ENCODE peak calls at places on chromosomes 3 and 15, in eight cellular contexts. L is HCT116, F is kidney, D is neural progenitor cell, A is K562, B is IMR-90, T is astrocyte, V is fibroblast of lung. J is an unnamed sample. For H3K4me1, the result is how much of the 10 kb centered on the place peaks cover.

GRCh38 chr15:88258021-88258641 is 1.6 kb upstream of the NTRK3 start:
- DNase-seq in L (peak), F (no peak), D (peak), A (peak), B (no peak), T (no peak), V (no peak), J (peak)

GRCh38 chr15:41948499-41948898 is 23.9 kb downstream of the EHD4 start:
- DNase-seq in L (no peak), F (no peak), D (no peak), A (no peak), B (no peak), T (no peak), V (no peak), J (no peak)

GRCh38 chr3:73624363-73625123 is at the start of gene PDZRN3:
- DNase-seq in L (no peak), F (peak), D (peak), A (no peak), B (peak), T (peak), V (peak), J (peak)

GRCh38 chr15:62406268-62406667 is 241.2 kb upstream of the C2CD4B start:
- DNase-seq in L (no peak), F (no peak), D (no peak), A (no peak), B (no peak), T (no peak), V (no peak), J (no peak)

GRCh38 chr3:190504354-190505125 is 9.3 kb upstream of the IL1RAP start:
- DNase-seq in L (no peak), F (no peak), D (peak), A (no peak), B (peak), T (peak), V (peak), J (no peak)

GRCh38 chr15:56356616-56357015 is 8.6 kb upstream of the TEX9 start:
- DNase-seq in L (no peak), F (no peak), D (no peak), A (no peak), B (no peak), T (peak), V (no peak), J (no peak)

GRCh38 chr15:85800460-85801123 is 5.9 kb upstream of the KLHL25 start:
- DNase-seq in L (peak), F (peak), D (no peak), A (no peak), B (peak), T (peak), V (peak), J (peak)

GRCh38 chr3:113233497-113233896 is 22.1 kb downstream of the BOC start:
- DNase-seq in L (no peak), F (no peak), D (no peak), A (no peak), B (no peak), T (no peak), V (no peak), J (no peak)

GRCh38 chr3:59692117-59692516 is 642.3 kb upstream of the CFAP20DC start:
- DNase-seq in L (no peak), F (no peak), D (no peak), A (no peak), B (no peak), T (no peak), V (no peak), J (no peak)

GRCh38 chr15:42919308-42919707 is 1.3 kb downstream of the TTBK2 start:
- DNase-seq in L (no peak), F (no peak), D (no peak), A (no peak), B (peak), T (no peak), V (no peak), J (peak)

GRCh38 chr15:73922186-73923151 is 3.8 kb upstream of the LOXL1 start:
- DNase-seq in L (no peak), F (peak), D (peak), A (no peak), B (peak), T (peak), V (peak), J (peak)

GRCh38 chr3:77460326-77460725 is 420.4 kb downstream of the ROBO2 start:
- DNase-seq in L (no peak), F (no peak), D (no peak), A (no peak), B (peak), T (peak), V (peak), J (peak)

GRCh38 chr15:52808441-52808840 is 18.3 kb upstream of the ONECUT1 start:
- DNase-seq in L (no peak), F (no peak), D (no peak), A (no peak), B (no peak), T (no peak), V (no peak), J (no peak)

GRCh38 chr3:69115731-69116130 is 6.7 kb downstream of the LMOD3 start:
- DNase-seq in L (no peak), F (no peak), D (no peak), A (no peak), B (peak), T (peak), V (peak), J (no peak)

GRCh38 chr3:172965256-172965655 is 175.8 kb downstream of the SPATA16 start:
- DNase-seq in L (no peak), F (no peak), D (no peak), A (no peak), B (peak), T (peak), V (peak), J (peak)

GRCh38 chr3:160950542-160950941 is 154.6 kb downstream of the B3GALNT1 start:
- DNase-seq in L (no peak), F (no peak), D (no peak), A (no peak), B (no peak), T (peak), V (no peak), J (no peak)

GRCh38 chr15:80710635-80711553 is 15.8 kb downstream of the ABHD17C start:
- DNase-seq in L (no peak), F (no peak), D (no peak), A (no peak), B (peak), T (peak), V (no peak), J (no peak)

GRCh38 chr3:12005951-12006625 is 1.9 kb downstream of the SYN2 start:
- DNase-seq in L (no peak), F (no peak), D (no peak), A (no peak), B (no peak), T (no peak), V (no peak), J (no peak)

GRCh38 chr15:80693682-80694623 is 1.2 kb upstream of the ABHD17C start:
- DNase-seq in L (no peak), F (no peak), D (no peak), A (no peak), B (peak), T (no peak), V (peak), J (no peak)

GRCh38 chr3:191356586-191357439 is 26.5 kb upstream of the UTS2B start:
- DNase-seq in L (peak), F (peak), D (no peak), A (no peak), B (peak), T (peak), V (peak), J (peak)

GRCh38 chr3:165521131-165521871 is 315.9 kb downstream of the BCHE start:
- DNase-seq in L (no peak), F (no peak), D (no peak), A (no peak), B (no peak), T (no peak), V (no peak), J (no peak)

GRCh38 chr15:48643236-48643635 is 2.3 kb downstream of the FBN1 start:
- DNase-seq in L (no peak), F (no peak), D (no peak), A (no peak), B (no peak), T (no peak), V (no peak), J (no peak)

GRCh38 chr15:73844356-73844755 is 29.0 kb upstream of the TBC1D21 start:
- DNase-seq in L (no peak), F (no peak), D (no peak), A (no peak), B (peak), T (peak), V (no peak), J (no peak)

GRCh38 chr3:36944641-36945270 is at the start of gene TRANK1:
- DNase-seq in L (no peak), F (peak), D (peak), A (no peak), B (peak), T (no peak), V (peak), J (peak)

GRCh38 chr3:198071602-198072285 is 111.7 kb downstream of the LMLN start:
- DNase-seq in L (peak), F (no peak), D (peak), A (peak), B (peak), T (peak), V (peak), J (peak)

GRCh38 chr15:94040523-94041248 is 190.7 kb upstream of the MCTP2 start:
- DNase-seq in L (no peak), F (no peak), D (no peak), A (no peak), B (no peak), T (peak), V (no peak), J (no peak)

GRCh38 chr3:51539291-51539891 is 872 bp downstream of the RAD54L2 start:
- DNase-seq in L (no peak), F (no peak), D (peak), A (peak), B (peak), T (peak), V (peak), J (peak)

GRCh38 chr3:142853270-142854163 is 35.4 kb downstream of the PCOLCE2 start:
- DNase-seq in L (peak), F (no peak), D (no peak), A (no peak), B (peak), T (peak), V (no peak), J (peak)

GRCh38 chr15:60326824-60327654 is 70.7 kb downstream of the ANXA2 start:
- DNase-seq in L (peak), F (no peak), D (peak), A (peak), B (peak), T (no peak), V (peak), J (peak)

GRCh38 chr3:117719316-117719926 is 1009.8 kb downstream of the TUSC7 start:
- DNase-seq in L (peak), F (no peak), D (peak), A (peak), B (peak), T (no peak), V (peak), J (peak)

GRCh38 chr3:183481582-183481981 is 53.2 kb upstream of the MCF2L2 start:
- DNase-seq in L (no peak), F (no peak), D (no peak), A (no peak), B (peak), T (peak), V (no peak), J (no peak)

GRCh38 chr3:181782306-181782924 is 70.7 kb downstream of the SOX2 start:
- DNase-seq in L (no peak), F (no peak), D (no peak), A (no peak), B (no peak), T (peak), V (no peak), J (peak)

GRCh38 chr3:132378-132777 is 64.2 kb upstream of the CHL1 start:
- DNase-seq in L (no peak), F (no peak), D (no peak), A (no peak), B (no peak), T (no peak), V (no peak), J (no peak)

GRCh38 chr15:66461917-66462316 is 35.6 kb downstream of the SNAPC5 start:
- DNase-seq in L (no peak), F (no peak), D (no peak), A (no peak), B (peak), T (no peak), V (peak), J (no peak)

GRCh38 chr3:171396048-171396447 is 64.2 kb downstream of the TNIK start:
- DNase-seq in L (no peak), F (no peak), D (no peak), A (no peak), B (peak), T (peak), V (peak), J (no peak)

GRCh38 chr3:142993958-142994442 is 7.4 kb upstream of the U2SURP start:
- DNase-seq in L (peak), F (no peak), D (peak), A (peak), B (peak), T (peak), V (peak), J (peak)

GRCh38 chr15:59174846-59175831 is 31.5 kb upstream of the LDHAL6B start:
- DNase-seq in L (peak), F (no peak), D (peak), A (peak), B (peak), T (peak), V (peak), J (peak)

GRCh38 chr3:173465112-173465511 is 67.6 kb downstream of the NLGN1 start:
- DNase-seq in L (no peak), F (no peak), D (peak), A (no peak), B (peak), T (peak), V (peak), J (peak)

GRCh38 chr15:62190257-62190656 is 25.2 kb upstream of the C2CD4B start:
- DNase-seq in L (no peak), F (no peak), D (no peak), A (no peak), B (no peak), T (no peak), V (no peak), J (no peak)

GRCh38 chr3:46695177-46695961 is 1.9 kb upstream of the ALS2CL start:
- DNase-seq in L (no peak), F (no peak), D (peak), A (peak), B (no peak), T (no peak), V (no peak), J (no peak)

GRCh38 chr3:46693038-46693896 is at the start of gene ALS2CL:
- DNase-seq in L (no peak), F (peak), D (peak), A (peak), B (no peak), T (no peak), V (no peak), J (peak)

GRCh38 chr3:46693897-46694235 is 387 bp upstream of the ALS2CL start:
- DNase-seq in L (no peak), F (peak), D (no peak), A (no peak), B (no peak), T (no peak), V (no peak), J (no peak)

GRCh38 chr3:46695962-46696922 is 2.8 kb upstream of the ALS2CL start:
- DNase-seq in L (no peak), F (no peak), D (no peak), A (no peak), B (peak), T (no peak), V (peak), J (peak)

GRCh38 chr3:46694520-46694919 is 1.0 kb upstream of the ALS2CL start:
- DNase-seq in L (no peak), F (no peak), D (no peak), A (no peak), B (no peak), T (no peak), V (no peak), J (no peak)
- H3K4me1 ChIP-seq in L (half or more), F (under half), D (under half), A (under half), B (under half), T (under half), V (under half), J (under half)

DNA sequence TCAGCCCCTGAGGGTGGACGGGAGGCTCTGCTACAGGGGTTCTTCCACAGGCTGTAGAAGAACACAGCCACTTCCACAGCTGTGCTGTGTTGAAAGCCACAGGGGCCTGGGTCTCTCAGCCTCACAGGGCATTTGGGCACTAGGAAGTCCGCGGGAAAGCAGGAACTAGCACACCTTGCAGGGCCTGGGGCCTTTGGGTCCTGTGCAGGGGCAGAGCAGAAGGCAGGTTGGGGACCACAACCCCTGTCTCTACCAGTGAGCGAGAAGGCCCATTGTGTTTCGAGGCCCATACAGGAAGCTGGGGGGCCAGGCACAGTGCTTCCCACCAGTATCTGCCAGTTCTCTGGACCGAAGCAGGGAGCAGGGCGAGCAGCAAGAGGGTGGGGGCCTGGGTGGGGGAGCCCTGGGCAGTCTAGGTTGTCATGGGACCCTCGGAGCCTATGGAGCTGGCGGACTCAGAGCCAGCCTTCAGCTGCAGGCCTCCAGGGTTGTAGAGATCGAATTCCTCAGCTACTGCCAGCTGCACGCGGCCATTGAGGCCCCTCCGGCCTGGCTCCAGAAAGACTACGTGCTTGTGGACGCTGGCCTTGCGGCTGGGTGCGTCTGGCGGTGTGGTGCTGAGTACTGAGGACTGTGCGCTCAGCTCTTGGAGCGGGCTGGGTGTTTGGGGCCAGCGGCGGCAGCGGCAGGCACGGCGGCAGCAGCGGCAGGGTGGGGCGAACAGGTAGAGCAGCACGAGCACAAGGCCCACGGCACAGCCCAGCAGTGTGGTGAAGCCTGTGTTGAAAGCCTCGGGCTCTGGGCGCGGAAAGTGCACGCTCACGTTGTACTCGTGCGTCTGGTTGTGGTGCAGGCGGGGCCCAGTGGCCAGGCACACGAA is 1.7 kb downstream of the AMIGO3 start:
- DNase-seq in L (no peak), F (peak), D (no peak), A (no peak), B (no peak), T (no peak), V (no peak), J (no peak)
- H3K9ac ChIP-seq in L (no peak), F (no peak), D (no peak), A (no peak), B (no peak), T (no peak), V (no peak), J (no peak)

GRCh38 chr3:149382091-149382467 is 4.6 kb upstream of the TM4SF1 start:
- DNase-seq in L (no peak), F (no peak), D (no peak), A (no peak), B (peak), T (peak), V (peak), J (peak)
- H3K4me1 ChIP-seq in L (under half), F (under half), D (under half), A (under half), B (under half), T (half or more), V (under half), J (under half)

GRCh38 chr3:185584681-185585080 is 1.4 kb upstream of the SENP2 start:
- DNase-seq in L (no peak), F (no peak), D (no peak), A (no peak), B (no peak), T (no peak), V (no peak), J (no peak)

GRCh38 chr3:185585523-185585861 is 603 bp upstream of the SENP2 start:
- DNase-seq in L (peak), F (no peak), D (no peak), A (no peak), B (no peak), T (no peak), V (no peak), J (no peak)

GRCh38 chr3:185582236-185582635 is 3.9 kb upstream of the SENP2 start:
- DNase-seq in L (no peak), F (no peak), D (peak), A (no peak), B (no peak), T (no peak), V (no peak), J (no peak)

GRCh38 chr3:185583925-185584324 is 2.2 kb upstream of the SENP2 start:
- DNase-seq in L (no peak), F (no peak), D (peak), A (no peak), B (no peak), T (no peak), V (no peak), J (no peak)

DNA sequence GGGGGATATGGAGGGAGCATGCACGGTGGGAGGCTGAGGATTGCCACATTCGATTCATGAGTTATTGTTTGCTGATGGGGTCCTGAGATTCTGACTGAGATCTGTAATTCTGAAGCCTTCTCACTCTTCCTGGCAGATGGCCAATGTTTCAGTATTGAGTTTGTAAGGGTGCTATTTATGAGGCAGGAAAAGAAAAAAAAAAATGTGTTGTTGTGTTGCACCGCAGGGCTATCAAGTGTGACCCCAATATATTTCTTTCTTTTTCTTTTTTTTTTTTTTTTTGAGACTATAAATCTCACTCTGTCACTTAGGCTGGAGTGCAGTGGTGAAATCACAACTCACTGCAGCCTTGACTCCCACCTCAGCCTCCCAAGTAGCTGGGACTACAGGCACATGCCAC is 3.2 kb upstream of the SENP2 start:
- DNase-seq in L (no peak), F (no peak), D (no peak), A (no peak), B (no peak), T (no peak), V (no peak), J (no peak)
- H3K9ac ChIP-seq in L (no peak), F (no peak), D (no peak), A (no peak), B (no peak), T (no peak), V (no peak), J (no peak)